ENCODE peak calls at places on chromosomes 2 and 18, in six cellular contexts. B, E, X, R, M and I are unnamed samples.

GRCh38 chr2:101770672-101771071 is 73.2 kb downstream of the MAP4K4 start:
- DNase-seq in X (no peak), R (peak), B (no peak), E (peak), M (peak), I (peak)

GRCh38 chr2:11286749-11287148 is 57.7 kb downstream of the ROCK2 start:
- DNase-seq in M (no peak), B (no peak), X (no peak), E (no peak), R (no peak), I (no peak)

GRCh38 chr2:99821572-99822369 is 320.6 kb downstream of the AFF3 start:
- DNase-seq in B (no peak), R (no peak), E (peak), X (no peak), M (no peak), I (peak)

GRCh38 chr2:239956818-239957261 is 68.3 kb downstream of the NDUFA10 start:
- DNase-seq in B (no peak), M (no peak), X (no peak), E (no peak), R (no peak), I (no peak)

GRCh38 chr2:230225486-230225885 is at the start of gene SP140:
- DNase-seq in E (no peak), R (no peak), B (no peak), M (peak), X (no peak), I (no peak)

GRCh38 chr2:216687111-216687510 is 8.2 kb downstream of the IGFBP5 start:
- DNase-seq in E (no peak), B (no peak), X (no peak), R (no peak), M (no peak), I (no peak)

GRCh38 chr2:40032650-40033319 is 253.7 kb upstream of the THUMPD2 start:
- DNase-seq in X (no peak), B (no peak), R (no peak), M (no peak), E (no peak), I (no peak)

GRCh38 chr2:73295751-73296400 is 2.5 kb upstream of the EGR4 start:
- DNase-seq in E (no peak), R (no peak), M (no peak), X (no peak), B (no peak), I (no peak)

DNA sequence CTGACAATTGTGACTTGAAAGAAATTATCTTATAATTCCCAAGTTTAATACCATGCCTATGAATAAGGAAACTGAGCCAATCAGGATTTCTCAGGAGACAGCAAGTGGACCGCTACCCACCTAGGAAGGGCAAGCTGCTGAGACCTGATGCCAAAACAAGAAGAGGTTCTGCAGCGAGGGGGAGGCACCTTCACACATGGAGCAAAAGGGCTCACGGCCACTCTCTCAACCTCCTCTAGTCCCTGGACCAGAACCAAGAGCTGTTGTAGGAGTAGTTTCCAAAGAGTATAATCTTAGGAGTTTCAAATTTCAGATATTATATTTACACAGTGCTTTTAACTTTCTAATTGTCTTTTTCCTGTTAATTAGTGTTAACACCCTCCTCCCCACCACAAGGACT is 154.7 kb upstream of the ETAA1 start:
- DNase-seq in R (no peak), M (no peak), E (no peak), X (no peak), B (no peak), I (no peak)
- TF ChIP-seq CREB1 in R (no peak), M (no peak), E (no peak), X (no peak), B (no peak), I (no peak)

DNA sequence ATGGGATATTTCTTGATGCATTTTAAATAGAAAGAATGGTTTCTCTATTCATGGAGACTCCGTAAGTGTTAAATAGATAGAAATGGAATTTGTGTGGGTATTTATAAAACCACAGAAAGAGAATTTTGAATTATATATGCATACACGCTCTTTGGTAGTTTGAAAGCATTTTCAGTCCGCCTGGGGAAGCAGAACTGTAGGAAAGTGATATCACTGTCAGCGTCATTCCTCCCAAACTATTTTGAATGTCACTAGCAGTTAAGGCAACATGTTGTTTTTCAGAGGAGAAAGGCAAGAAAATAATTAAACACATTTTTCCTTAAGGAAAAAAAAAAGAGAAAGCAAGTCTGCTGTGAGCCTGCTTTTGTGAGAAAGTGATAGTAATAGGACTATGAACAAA is 8.7 kb upstream of the ERMN start:
- DNase-seq in B (no peak), M (no peak), R (no peak), X (no peak), E (no peak), I (no peak)
- TF ChIP-seq CREB1 in B (no peak), M (no peak), R (no peak), X (no peak), E (no peak), I (no peak)

DNA sequence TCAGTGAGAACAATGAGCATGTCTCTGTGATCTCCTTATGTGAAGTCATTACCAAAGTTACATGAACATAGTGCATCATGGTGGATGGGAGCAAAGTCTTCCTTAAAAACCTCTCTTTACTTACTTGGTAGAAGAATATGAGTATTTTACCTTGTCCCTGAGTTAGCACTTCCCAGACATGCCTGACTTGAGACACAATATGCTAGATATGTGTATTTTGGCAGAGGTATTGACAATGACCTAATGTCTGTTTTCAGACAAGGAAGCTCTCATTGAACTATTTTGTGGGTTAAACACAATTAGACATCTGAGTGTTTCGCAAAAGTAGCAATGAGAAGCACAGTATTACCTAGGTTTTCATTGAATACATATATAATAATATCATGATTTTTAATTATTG is 99.1 kb upstream of the MC4R start:
- DNase-seq in R (no peak), B (no peak), X (no peak), M (no peak), E (no peak), I (no peak)
- TF ChIP-seq CREB1 in R (no peak), B (no peak), X (no peak), M (no peak), E (no peak), I (no peak)

GRCh38 chr2:6308986-6309385 is 556.7 kb downstream of the CMPK2 start:
- DNase-seq in B (no peak), R (no peak), X (no peak), E (no peak), M (no peak), I (no peak)

GRCh38 chr2:6312377-6312776 is 553.3 kb downstream of the CMPK2 start:
- DNase-seq in M (no peak), R (no peak), B (no peak), X (no peak), E (no peak), I (no peak)

GRCh38 chr2:6310910-6311215 is 554.8 kb downstream of the CMPK2 start:
- DNase-seq in E (no peak), X (no peak), M (no peak), B (no peak), R (no peak), I (no peak)

GRCh38 chr2:6309415-6310185 is 556.1 kb downstream of the CMPK2 start:
- DNase-seq in M (peak), E (no peak), R (no peak), X (no peak), B (no peak), I (no peak)

GRCh38 chr2:6310186-6310909 is 555.4 kb downstream of the CMPK2 start:
- DNase-seq in E (no peak), B (no peak), M (no peak), R (no peak), X (no peak), I (no peak)
- TF ChIP-seq CREB1 in E (no peak), B (no peak), M (no peak), R (no peak), X (no peak), I (no peak)

GRCh38 chr2:223957092-223957851 is at the start of gene MRPL44:
- DNase-seq in M (peak), E (peak), X (peak), B (peak), R (peak), I (peak)

GRCh38 chr2:223952280-223952968 is 4.8 kb upstream of the MRPL44 start:
- DNase-seq in R (no peak), X (no peak), M (no peak), B (no peak), E (no peak), I (no peak)

GRCh38 chr2:223950448-223951347 is 5.6 kb upstream of the WDFY1 start:
- DNase-seq in M (no peak), E (no peak), B (no peak), R (no peak), X (no peak), I (peak)

GRCh38 chr2:223956267-223956666 is 996 bp upstream of the MRPL44 start:
- DNase-seq in B (no peak), X (no peak), E (no peak), M (no peak), R (no peak), I (no peak)

DNA sequence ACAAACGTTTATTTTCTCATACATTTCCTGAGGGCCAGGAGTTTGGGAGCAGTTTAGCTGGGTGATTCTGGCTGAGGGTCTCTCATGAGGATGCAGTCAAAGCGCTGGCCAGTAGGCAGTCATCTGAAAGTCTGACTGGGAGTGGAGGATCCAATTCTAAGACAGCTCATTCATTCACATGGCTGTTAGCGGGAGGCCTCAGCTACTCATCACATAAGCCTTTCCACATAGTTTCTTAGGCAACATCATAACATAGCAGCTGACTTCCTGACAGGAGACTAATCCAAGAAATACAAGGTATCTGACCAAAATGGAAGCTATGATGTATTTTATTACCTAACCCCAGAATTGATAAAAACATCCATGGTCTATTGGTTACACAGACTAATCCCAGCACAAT is 2.9 kb upstream of the MRPL44 start:
- DNase-seq in R (peak), M (no peak), E (no peak), B (no peak), X (no peak), I (no peak)
- TF ChIP-seq CREB1 in R (no peak), M (no peak), E (no peak), B (no peak), X (no peak), I (no peak)

GRCh38 chr2:171185165-171185818 is 24.6 kb upstream of the TLK1 start:
- DNase-seq in E (no peak), R (peak), M (no peak), X (no peak), B (no peak), I (no peak)

GRCh38 chr2:171178993-171179392 is 18.3 kb upstream of the TLK1 start:
- DNase-seq in M (no peak), R (no peak), E (no peak), X (no peak), B (no peak), I (no peak)

GRCh38 chr2:171185941-171186340 is 25.2 kb upstream of the TLK1 start:
- DNase-seq in R (no peak), M (no peak), B (no peak), X (no peak), E (no peak), I (no peak)

GRCh38 chr2:171180229-171180937 is 19.7 kb upstream of the TLK1 start:
- DNase-seq in M (no peak), B (no peak), X (no peak), R (no peak), E (no peak), I (no peak)

DNA sequence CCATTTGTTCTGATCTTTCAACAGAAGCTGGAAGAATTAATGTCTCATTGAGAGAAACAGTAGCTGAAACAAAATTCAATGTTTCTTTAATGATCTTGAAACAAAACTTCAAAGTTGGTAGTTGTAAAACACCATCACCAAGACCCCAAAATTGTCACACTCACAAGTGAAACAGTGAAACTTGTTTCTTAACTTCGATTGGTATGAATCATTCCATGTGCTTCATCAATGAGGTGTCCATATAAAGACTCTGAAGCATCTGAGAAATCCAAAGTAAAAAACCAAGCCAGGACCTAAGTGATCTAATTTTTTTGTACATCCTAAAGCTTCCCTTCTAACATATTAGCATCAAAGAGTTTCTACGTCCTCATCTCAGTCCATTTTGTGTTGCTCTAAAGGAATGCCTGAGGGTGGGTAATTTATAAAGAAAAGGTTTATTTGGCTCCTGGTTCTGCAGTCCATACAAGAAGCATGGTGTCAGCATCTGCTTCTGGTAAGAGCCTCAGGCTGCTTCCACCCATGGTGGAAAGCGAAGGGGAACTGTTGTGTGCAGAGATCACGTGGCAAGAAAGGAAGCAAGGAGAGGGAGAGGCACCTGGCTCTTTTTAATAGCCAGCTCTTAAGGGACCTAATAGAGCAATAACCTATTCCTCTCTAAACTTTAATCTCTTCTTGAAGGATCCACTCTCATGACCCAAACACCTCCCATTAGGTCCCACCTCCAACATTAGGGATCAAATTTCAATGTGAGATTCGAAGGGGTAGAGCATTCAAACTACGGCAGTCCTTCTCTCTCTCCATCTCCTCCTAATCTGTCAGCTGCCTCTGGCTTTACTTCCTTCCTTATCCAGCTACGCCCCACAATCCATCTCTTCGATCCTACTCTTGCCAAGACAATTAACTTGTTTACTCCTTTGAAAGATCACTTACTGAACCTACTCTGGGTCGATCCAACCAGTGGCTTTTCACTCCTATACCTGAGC is 20.7 kb upstream of the TLK1 start:
- DNase-seq in X (no peak), B (no peak), R (no peak), E (peak), M (no peak), I (peak)
- TF ChIP-seq CREB1 in X (no peak), B (no peak), R (no peak), E (no peak), M (no peak), I (no peak)

GRCh38 chr18:10985689-10986088 is 163.7 kb downstream of the PIEZO2 start:
- DNase-seq in M (no peak), R (no peak), E (no peak), B (no peak), X (no peak), I (no peak)
- TF ChIP-seq CREB1 in M (no peak), R (no peak), E (no peak), B (no peak), X (no peak), I (no peak)